ENCODE peak calls at places on chromosomes 11 and 22, in eight cellular contexts. L, I, A, Z, B, P, H and R are unnamed samples.

GRCh38 chr11:117620131-117620530 is 176.9 kb downstream of the DSCAML1 start:
- DNase-seq in I (no peak), H (no peak), L (no peak), P (no peak), Z (no peak), B (no peak), A (no peak), R (no peak)

GRCh38 chr11:47361419-47361818 is 8.9 kb upstream of the MYBPC3 start:
- DNase-seq in L (no peak), H (no peak), A (no peak), P (no peak), Z (no peak), B (no peak), I (no peak), R (no peak)

GRCh38 chr22:49006207-49007012 is 821.3 kb downstream of the BRD1 start:
- DNase-seq in A (no peak), I (no peak), H (no peak), L (peak; percentile 27), Z (no peak), B (no peak), P (no peak), R (no peak)

GRCh38 chr11:64355078-64355940 is 3.7 kb upstream of the RPS6KA4 start:
- DNase-seq in P (peak; percentile 86), Z (peak; percentile 75), H (peak; percentile 83), I (no peak), A (peak; percentile 93), L (peak; percentile 82), B (peak; percentile 81), R (peak; percentile 93)

GRCh38 chr11:118135796-118136165 is 16.8 kb downstream of the SCN4B start:
- DNase-seq in Z (no peak), L (no peak), P (no peak), H (no peak), I (no peak), A (no peak), B (no peak), R (no peak)

GRCh38 chr11:14411818-14412217 is 52.8 kb upstream of the RRAS2 start:
- DNase-seq in B (peak; percentile 82), Z (peak; percentile 50), I (peak; percentile 75), L (no peak), H (no peak), P (no peak), A (no peak), R (no peak)

GRCh38 chr11:21405403-21405802 is 736.0 kb downstream of the NELL1 start:
- DNase-seq in L (no peak), H (no peak), Z (no peak), P (no peak), A (no peak), I (no peak), B (no peak), R (no peak)

GRCh38 chr11:101870510-101870909 is 44.3 kb upstream of the CEP126 start:
- DNase-seq in L (no peak), Z (no peak), H (no peak), A (no peak), B (peak; percentile 75), I (no peak), P (no peak), R (no peak)

GRCh38 chr11:128931066-128931465 is 11.6 kb downstream of the TP53AIP1 start:
- DNase-seq in L (no peak), I (no peak), Z (no peak), P (no peak), B (no peak), H (no peak), A (no peak), R (no peak)

GRCh38 chr22:23181763-23182288 is 1.5 kb downstream of the BCR start:
- DNase-seq in H (no peak), A (peak; percentile 13), P (no peak), I (no peak), Z (no peak), L (no peak), B (no peak), R (no peak)

GRCh38 chr11:88535916-88536547 is 198.5 kb upstream of the CTSC start:
- DNase-seq in I (peak; percentile 73), P (no peak), A (no peak), B (peak; percentile 85), L (no peak), Z (no peak), H (no peak), R (no peak)

GRCh38 chr22:42959472-42960145 is 55.3 kb downstream of the PACSIN2 start:
- DNase-seq in L (peak; percentile 89), H (no peak), A (peak; percentile 77), I (no peak), B (peak; percentile 56), P (peak; percentile 74), Z (peak; percentile 72), R (no peak)

GRCh38 chr22:23831781-23832180 is 7.0 kb downstream of the DERL3 start:
- DNase-seq in P (no peak), B (no peak), I (no peak), Z (no peak), A (no peak), H (no peak), L (peak; percentile 37), R (peak; percentile 91)

GRCh38 chr11:67416416-67417335 is 1.2 kb downstream of the CARNS1 start:
- DNase-seq in I (no peak), P (no peak), Z (no peak), A (no peak), H (no peak), L (no peak), B (no peak), R (no peak)

GRCh38 chr22:37401861-37402506 is 25.3 kb downstream of the ELFN2 start:
- DNase-seq in P (no peak), B (no peak), Z (no peak), L (peak; percentile 81), H (no peak), I (no peak), A (no peak), R (no peak)

DNA sequence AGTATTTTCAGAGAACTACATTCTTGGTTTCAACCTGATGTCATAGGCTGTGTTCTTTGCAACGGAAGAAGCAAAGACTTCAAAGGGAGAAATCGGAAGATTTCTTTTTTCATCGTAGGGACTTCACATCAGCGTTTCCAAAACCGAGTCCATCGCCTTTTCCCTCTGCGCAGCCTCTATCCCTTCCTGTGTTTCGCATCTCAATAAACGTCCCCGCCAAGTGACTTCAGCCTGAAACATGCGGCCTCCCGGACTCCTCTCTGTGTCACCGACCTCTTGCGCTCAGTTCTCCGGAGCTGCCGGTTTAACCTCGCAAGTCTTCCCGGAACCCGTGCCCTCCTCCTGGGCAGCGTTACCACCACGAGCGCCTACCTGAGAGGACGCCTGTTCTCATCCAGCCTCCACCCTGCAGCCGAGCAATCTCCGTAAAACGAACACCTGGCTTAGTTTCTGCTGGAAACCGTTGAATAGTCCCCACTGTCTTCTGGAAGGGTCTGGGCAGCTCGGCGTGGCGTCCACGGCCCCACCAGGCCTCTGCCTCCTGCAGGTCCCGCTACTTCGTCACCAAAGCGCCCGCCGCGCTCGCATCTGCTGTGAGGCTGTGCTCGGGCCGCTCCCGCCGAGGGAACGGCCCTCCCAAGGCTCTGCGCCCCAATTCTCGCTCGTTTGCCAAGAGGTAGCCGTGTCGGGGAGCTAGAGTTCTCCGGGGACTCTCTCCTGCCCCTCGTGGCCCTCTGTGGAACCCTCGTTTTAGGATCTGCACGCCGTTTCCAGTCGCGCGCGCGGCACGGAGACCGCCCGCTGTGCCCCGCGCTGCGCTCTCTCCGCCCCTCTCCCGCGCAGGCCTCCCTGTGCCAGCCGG is at the start of gene GLB1L3:
- DNase-seq in H (peak; percentile 76), Z (no peak), I (no peak), A (no peak), P (peak; percentile 25), B (peak; percentile 49), L (no peak), R (no peak)
- TF ChIP-seq CTCF in H (peak; percentile 48), Z (no peak), I (peak; percentile 50), A (peak; percentile 23), P (no peak), B (peak; percentile 46), L (peak; percentile 12), R (peak; percentile 63)

GRCh38 chr22:50583294-50583865 is 731 bp upstream of the CHKB start:
- DNase-seq in H (no peak), L (no peak), I (no peak), Z (no peak), P (no peak), A (no peak), B (no peak), R (peak; percentile 60)
- TF ChIP-seq CTCF in H (no peak), L (no peak), I (no peak), Z (no peak), P (no peak), A (no peak), B (no peak), R (peak; percentile 32)

DNA sequence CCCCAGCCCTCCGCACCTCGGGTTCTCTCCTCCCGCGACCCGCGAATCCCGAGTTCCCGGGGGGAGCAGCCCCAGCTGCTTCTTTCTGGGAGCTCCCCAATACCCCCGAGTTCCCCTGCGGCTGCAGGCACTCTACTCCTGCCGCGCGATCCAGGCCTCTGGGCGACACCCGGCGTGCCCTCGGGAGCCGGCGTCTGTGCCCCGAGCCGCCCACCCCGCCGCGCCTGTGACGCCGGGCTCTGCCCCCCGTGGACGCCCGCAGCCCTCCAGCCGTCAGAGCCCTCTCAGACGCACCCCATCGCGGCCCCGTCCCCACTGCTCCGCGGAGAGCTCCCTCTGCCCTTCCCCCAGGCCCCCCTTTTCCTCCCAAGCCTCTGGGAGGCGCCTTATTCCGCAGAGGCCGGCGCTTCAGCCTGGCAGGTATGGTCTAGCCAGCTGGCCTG is 422 bp downstream of the GLB1L2 start:
- DNase-seq in L (no peak), I (no peak), P (no peak), H (peak; percentile 75), Z (no peak), A (peak; percentile 30), B (no peak), R (no peak)
- TF ChIP-seq CTCF in L (no peak), I (no peak), P (no peak), H (peak; percentile 28), Z (no peak), A (no peak), B (no peak), R (no peak)

GRCh38 chr22:44595841-44596341 is 97.9 kb upstream of the RTL6 start:
- DNase-seq in A (no peak), B (no peak), L (no peak), H (no peak), Z (no peak), I (no peak), P (no peak), R (no peak)

GRCh38 chr22:44599084-44599483 is 101.1 kb upstream of the RTL6 start:
- DNase-seq in Z (no peak), B (no peak), I (no peak), P (no peak), A (no peak), L (no peak), H (no peak), R (peak; percentile 80)

GRCh38 chr22:44594951-44595350 is 96.9 kb upstream of the RTL6 start:
- DNase-seq in Z (no peak), I (no peak), B (no peak), H (peak; percentile 73), P (no peak), A (no peak), L (no peak), R (no peak)

GRCh38 chr22:44597616-44598015 is 99.6 kb upstream of the RTL6 start:
- DNase-seq in Z (peak; percentile 19), B (no peak), A (no peak), L (no peak), P (no peak), I (no peak), H (peak; percentile 62), R (no peak)

DNA sequence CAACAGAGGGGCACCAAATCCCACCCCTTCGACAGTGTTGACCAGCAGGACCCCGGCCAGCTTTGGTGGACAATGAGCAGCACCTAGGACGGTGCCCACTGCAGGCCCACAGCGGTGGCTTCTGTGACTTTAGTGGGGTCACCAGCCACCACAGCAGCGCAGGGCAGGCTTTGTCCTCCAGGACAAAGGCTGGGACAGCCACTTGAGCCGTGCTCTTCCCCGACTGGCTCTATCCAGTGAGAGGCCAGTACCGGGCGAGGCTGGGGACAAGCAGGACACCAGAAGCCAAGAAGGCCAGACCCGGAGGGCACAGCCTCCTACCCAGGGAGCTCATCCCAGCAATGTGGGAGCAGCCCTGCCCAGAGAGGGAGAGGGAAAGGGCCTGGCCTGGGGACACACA is 98.7 kb upstream of the RTL6 start:
- DNase-seq in H (peak; percentile 56), L (no peak), Z (no peak), B (no peak), P (no peak), A (no peak), I (no peak), R (no peak)
- TF ChIP-seq CTCF in H (no peak), L (no peak), Z (no peak), B (no peak), P (no peak), A (no peak), I (no peak), R (no peak)